ENCODE peak calls at places on chromosomes 4 and X, in four cellular contexts. H is Panc1, S is tibial artery, T is adrenal gland. F is an unnamed sample. For H3K36me3, the result is how much of the 10 kb centered on the place peaks cover.

GRCh38 chrX:69618803-69619202 is 2.9 kb downstream of the EDA start:
- DNase-seq in H (no peak), S (peak), T (peak), F (no peak)

GRCh38 chr4:612749-613125 is 12.6 kb upstream of the PDE6B start:
- DNase-seq in H (no peak), T (no peak), S (no peak), F (no peak)

GRCh38 chrX:132694331-132694823 is 205.5 kb upstream of the MBNL3 start:
- DNase-seq in T (no peak), H (no peak), S (no peak), F (no peak)

GRCh38 chrX:69116077-69116476 is 49.2 kb downstream of the PJA1 start:
- DNase-seq in H (no peak), T (no peak), S (no peak), F (no peak)

GRCh38 chr4:84530871-84531270 is 31.8 kb upstream of the NKX6-1 start:
- DNase-seq in H (no peak), S (no peak), T (no peak), F (peak)

GRCh38 chrX:10158279-10158939 is 1.6 kb downstream of the CLCN4 start:
- DNase-seq in T (no peak), H (no peak), S (no peak), F (peak)

GRCh38 chr4:40206421-40206820 is 9.6 kb downstream of the RHOH start:
- DNase-seq in T (no peak), H (no peak), S (no peak), F (no peak)

GRCh38 chr4:158819942-158820786 is 51.3 kb downstream of the FNIP2 start:
- DNase-seq in T (no peak), H (no peak), S (no peak), F (no peak)

GRCh38 chrX:17788439-17788838 is 51.1 kb downstream of the SCML1 start:
- DNase-seq in S (no peak), H (peak), T (peak), F (peak)

GRCh38 chr4:85808104-85808503 is 333.2 kb downstream of the ARHGAP24 start:
- DNase-seq in S (no peak), H (no peak), T (no peak), F (no peak)

GRCh38 chr4:167419468-167420133 is 185.3 kb upstream of the SPOCK3 start:
- DNase-seq in H (no peak), S (no peak), T (no peak), F (no peak)

GRCh38 chr4:10416441-10416840 is 40.8 kb downstream of the ZNF518B start:
- DNase-seq in T (no peak), H (no peak), S (no peak), F (no peak)

GRCh38 chr4:157514711-157515110 is 294.2 kb downstream of the GRIA2 start:
- DNase-seq in T (no peak), S (no peak), H (no peak), F (peak)

GRCh38 chrX:21996872-21997271 is 35.3 kb upstream of the PHEX start:
- DNase-seq in T (no peak), S (peak), H (no peak), F (no peak)

GRCh38 chr4:2290974-2291704 is 29.2 kb upstream of the MXD4 start:
- DNase-seq in T (no peak), H (no peak), S (no peak), F (no peak)

GRCh38 chr4:78061939-78062603 is 4.9 kb downstream of the FRAS1 start:
- DNase-seq in S (no peak), H (no peak), T (no peak), F (no peak)

GRCh38 chrX:39689374-39690104 is 408.2 kb downstream of the BCOR start:
- DNase-seq in T (no peak), H (no peak), S (no peak), F (no peak)

GRCh38 chr4:189396435-189396834 is 544.2 kb upstream of the FRG1 start:
- DNase-seq in T (no peak), S (no peak), H (no peak), F (no peak)

GRCh38 chr4:1204286-1204827 is 32.0 kb upstream of the SPON2 start:
- DNase-seq in S (no peak), T (no peak), H (no peak), F (no peak)

GRCh38 chr4:137543198-137543597 is 10.9 kb upstream of the PCDH18 start:
- DNase-seq in S (no peak), T (no peak), H (no peak), F (no peak)

GRCh38 chr4:89249716-89250361 is 57.8 kb downstream of the GPRIN3 start:
- DNase-seq in S (no peak), T (no peak), H (no peak), F (no peak)

GRCh38 chr4:42104521-42104920 is 47.9 kb downstream of the BEND4 start:
- DNase-seq in S (no peak), H (no peak), T (no peak), F (peak)

GRCh38 chr4:27198246-27198645 is 337.6 kb downstream of the STIM2 start:
- DNase-seq in H (no peak), T (no peak), S (no peak), F (no peak)

GRCh38 chr4:1578968-1579833 is 104.9 kb downstream of the FAM53A start:
- DNase-seq in S (peak), H (peak), T (peak), F (peak)

GRCh38 chrX:97215166-97215565 is 331.5 kb downstream of the RPA4 start:
- DNase-seq in T (no peak), H (no peak), S (no peak), F (no peak)

GRCh38 chr4:18398661-18399060 is 377.1 kb upstream of the LCORL start:
- DNase-seq in T (no peak), S (no peak), H (no peak), F (no peak)

GRCh38 chr4:143085644-143086043 is 99.1 kb upstream of the USP38 start:
- DNase-seq in S (no peak), H (no peak), T (no peak), F (no peak)

GRCh38 chrX:133434197-133434820 is 19.0 kb upstream of the GPC4 start:
- DNase-seq in T (no peak), H (no peak), S (no peak), F (no peak)

GRCh38 chrX:53695901-53696300 is 9.4 kb upstream of the HUWE1 start:
- DNase-seq in H (no peak), T (no peak), S (no peak), F (no peak)

GRCh38 chrX:17682259-17682658 is 55.0 kb upstream of the SCML1 start:
- DNase-seq in T (no peak), H (no peak), S (no peak), F (no peak)

GRCh38 chrX:40100141-40100536 is 2.4 kb upstream of the BCOR start:
- DNase-seq in T (no peak), S (no peak), H (no peak), F (no peak)

GRCh38 chr4:37555324-37555723 is 130.9 kb downstream of the RELL1 start:
- DNase-seq in T (no peak), H (no peak), S (no peak), F (no peak)

GRCh38 chr4:26058537-26058936 is 144.5 kb downstream of the SMIM20 start:
- DNase-seq in S (no peak), H (no peak), T (no peak), F (no peak)

GRCh38 chrX:75522565-75523411 is at the start of gene ZDHHC15:
- DNase-seq in H (no peak), S (peak), T (peak), F (peak)

GRCh38 chr4:98662055-98662453 is 3.6 kb upstream of the TSPAN5 start:
- DNase-seq in T (no peak), S (no peak), H (no peak), F (no peak)

GRCh38 chr4:98664959-98665358 is 6.5 kb upstream of the TSPAN5 start:
- DNase-seq in T (no peak), H (no peak), S (no peak), F (no peak)

GRCh38 chr4:98661356-98662054 is 3.1 kb upstream of the TSPAN5 start:
- DNase-seq in S (no peak), H (no peak), T (no peak), F (no peak)

GRCh38 chr4:98662619-98663225 is 4.3 kb upstream of the TSPAN5 start:
- DNase-seq in S (no peak), T (no peak), H (no peak), F (no peak)

GRCh38 chr4:98663226-98664006 is 5.0 kb upstream of the TSPAN5 start:
- DNase-seq in H (no peak), S (peak), T (no peak), F (no peak)
- H3K4me3 ChIP-seq in H (no peak), S (no peak), T (no peak), F (no peak)

GRCh38 chrX:134685662-134686061 is 27.4 kb upstream of the PLAC1 start:
- DNase-seq in T (no peak), H (no peak), S (no peak), F (peak)
- H3K36me3 ChIP-seq in T (under half), H (under half), S (under half), F (under half)

GRCh38 chr4:169102011-169102410 is 92.0 kb upstream of the CBR4 start:
- DNase-seq in H (no peak), S (no peak), T (no peak), F (no peak)
- H3K4me3 ChIP-seq in H (no peak), S (no peak), T (no peak), F (no peak)

GRCh38 chr4:3500634-3501101 is 31.6 kb downstream of the LRPAP1 start:
- DNase-seq in S (no peak), T (no peak), H (no peak), F (no peak)
- H3K36me3 ChIP-seq in S (under half), T (under half), H (under half), F (under half)

GRCh38 chrX:23332888-23333821 is 1.5 kb upstream of the PTCHD1 start:
- DNase-seq in S (no peak), T (no peak), H (no peak), F (no peak)
- H3K4me3 ChIP-seq in S (peak), T (no peak), H (peak), F (peak)

GRCh38 chr4:61770456-61770855 is 570.3 kb downstream of the ADGRL3 start:
- DNase-seq in H (no peak), S (no peak), T (no peak), F (no peak)

GRCh38 chr4:61772116-61772515 is 572.0 kb downstream of the ADGRL3 start:
- DNase-seq in H (no peak), T (no peak), S (no peak), F (no peak)

GRCh38 chr4:61773655-61774245 is 573.6 kb downstream of the ADGRL3 start:
- DNase-seq in S (no peak), T (no peak), H (no peak), F (no peak)
- H3K36me3 ChIP-seq in S (under half), T (under half), H (under half), F (under half)

GRCh38 chr4:145101091-145101490 is 3.0 kb downstream of the ABCE1 start:
- DNase-seq in T (no peak), S (no peak), H (no peak), F (no peak)
- H3K4me3 ChIP-seq in T (no peak), S (no peak), H (no peak), F (no peak)

GRCh38 chr4:54723220-54723619 is 65.5 kb downstream of the KIT start:
- DNase-seq in H (no peak), S (no peak), T (no peak), F (no peak)
- H3K36me3 ChIP-seq in H (under half), S (under half), T (under half), F (under half)

GRCh38 chrX:47573334-47574095 is 8.7 kb upstream of the TIMP1 start:
- DNase-seq in T (no peak), H (no peak), S (peak), F (peak)
- H3K4me3 ChIP-seq in T (no peak), H (no peak), S (peak), F (no peak)